ENCODE peak calls at places on chromosomes 16 and 17, in six cellular contexts. One of them, this sample, is unnamed.

GRCh38 chr16:21265104-21265825 is 12.8 kb downstream of the CRYM start:
- DNase-seq in IMR-90: no peak
- DNase-seq in hepatocyte: no peak
- DNase-seq in osteoblast: no peak
- DNase-seq in HCT116: no peak
- DNase-seq in fibroblast of lung: no peak
- DNase-seq in this sample: no peak

GRCh38 chr17:21164226-21165019 is 37.7 kb downstream of the DHRS7B start:
- DNase-seq in IMR-90: no peak
- DNase-seq in hepatocyte: no peak
- DNase-seq in osteoblast: no peak
- DNase-seq in HCT116: no peak
- DNase-seq in fibroblast of lung: no peak
- DNase-seq in this sample: no peak

GRCh38 chr17:43337684-43338428 is 60.9 kb upstream of the ARL4D start:
- DNase-seq in IMR-90: no peak
- DNase-seq in hepatocyte: no peak
- DNase-seq in osteoblast: peak
- DNase-seq in HCT116: no peak
- DNase-seq in fibroblast of lung: no peak
- DNase-seq in this sample: no peak

GRCh38 chr17:45319239-45319703 is 2.5 kb upstream of the MAP3K14 start:
- DNase-seq in IMR-90: peak
- DNase-seq in hepatocyte: peak
- DNase-seq in osteoblast: peak
- DNase-seq in HCT116: peak
- DNase-seq in fibroblast of lung: peak
- DNase-seq in this sample: peak

GRCh38 chr17:81032641-81033422 is 2.1 kb upstream of the BAIAP2 start:
- DNase-seq in IMR-90: no peak
- DNase-seq in hepatocyte: no peak
- DNase-seq in osteoblast: peak
- DNase-seq in HCT116: no peak
- DNase-seq in fibroblast of lung: no peak
- DNase-seq in this sample: no peak

GRCh38 chr17:80513892-80514291 is 30.7 kb upstream of the RPTOR start:
- DNase-seq in IMR-90: peak
- DNase-seq in hepatocyte: no peak
- DNase-seq in osteoblast: peak
- DNase-seq in HCT116: no peak
- DNase-seq in fibroblast of lung: peak
- DNase-seq in this sample: peak

GRCh38 chr16:6803171-6803570 is 529.5 kb upstream of the RBFOX1 start:
- DNase-seq in IMR-90: no peak
- DNase-seq in hepatocyte: no peak
- DNase-seq in osteoblast: no peak
- DNase-seq in HCT116: no peak
- DNase-seq in fibroblast of lung: no peak
- DNase-seq in this sample: no peak

GRCh38 chr17:2379489-2380224 is 21.2 kb downstream of the MNT start:
- DNase-seq in IMR-90: no peak
- DNase-seq in hepatocyte: no peak
- DNase-seq in osteoblast: no peak
- DNase-seq in HCT116: no peak
- DNase-seq in fibroblast of lung: no peak
- DNase-seq in this sample: no peak

GRCh38 chr16:53282975-53283946 is 151.0 kb upstream of the RBL2 start:
- DNase-seq in IMR-90: peak
- DNase-seq in hepatocyte: peak
- DNase-seq in osteoblast: no peak
- DNase-seq in HCT116: peak
- DNase-seq in fibroblast of lung: peak
- DNase-seq in this sample: peak

GRCh38 chr16:78764478-78764877 is 665.0 kb downstream of the WWOX start:
- DNase-seq in IMR-90: no peak
- DNase-seq in hepatocyte: no peak
- DNase-seq in osteoblast: no peak
- DNase-seq in HCT116: no peak
- DNase-seq in fibroblast of lung: no peak
- DNase-seq in this sample: no peak

GRCh38 chr17:43953746-43954145 is at the start of gene PYY:
- DNase-seq in IMR-90: no peak
- DNase-seq in hepatocyte: no peak
- DNase-seq in osteoblast: no peak
- DNase-seq in HCT116: no peak
- DNase-seq in fibroblast of lung: no peak
- DNase-seq in this sample: no peak

GRCh38 chr16:54679531-54679930 is 251.1 kb upstream of the IRX5 start:
- DNase-seq in IMR-90: no peak
- DNase-seq in hepatocyte: no peak
- DNase-seq in osteoblast: no peak
- DNase-seq in HCT116: no peak
- DNase-seq in fibroblast of lung: no peak
- DNase-seq in this sample: no peak

DNA sequence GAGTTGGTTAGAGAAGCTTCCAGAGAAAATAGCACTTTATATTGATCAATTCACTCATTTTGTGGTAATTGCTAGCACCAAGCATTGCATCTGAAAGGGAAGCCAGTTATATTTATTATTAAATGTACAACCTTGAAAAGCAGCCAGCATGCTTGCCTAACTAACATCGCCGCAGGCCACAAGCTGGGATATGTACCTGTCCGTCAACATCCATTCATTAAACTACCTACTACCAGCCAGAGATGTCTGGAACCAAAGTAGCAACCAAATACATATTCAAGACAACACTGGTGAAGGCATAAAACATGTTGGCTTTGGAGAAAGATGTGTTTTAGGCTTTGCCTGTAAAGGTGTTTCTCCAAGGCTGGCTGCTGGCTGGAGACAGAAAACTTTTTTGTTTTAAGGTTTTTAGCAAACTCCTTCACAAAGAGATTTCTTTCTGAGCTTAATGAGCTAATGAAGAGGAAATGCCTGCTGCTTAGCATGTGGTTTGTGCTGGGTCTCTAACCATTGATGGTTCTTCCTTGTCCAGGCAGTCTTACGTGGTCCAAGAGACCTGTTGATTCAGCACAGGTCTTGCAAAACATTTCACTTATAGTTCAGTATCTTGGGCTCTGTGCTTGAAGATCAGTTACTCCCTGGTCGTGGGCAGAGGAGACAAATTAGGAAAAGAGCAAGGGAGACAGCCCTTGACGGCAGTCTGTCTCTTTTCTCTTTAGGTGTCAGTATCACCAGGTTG is 3.1 kb downstream of the ITPRIPL2 start:
- DNase-seq in IMR-90: peak
- DNase-seq in hepatocyte: no peak
- DNase-seq in osteoblast: no peak
- DNase-seq in HCT116: no peak
- DNase-seq in fibroblast of lung: peak
- DNase-seq in this sample: peak
- H3K4me2 ChIP-seq in IMR-90: peak
- H3K4me2 ChIP-seq in hepatocyte: peak
- H3K4me2 ChIP-seq in osteoblast: peak
- H3K4me2 ChIP-seq in HCT116: peak
- H3K4me2 ChIP-seq in fibroblast of lung: peak
- H3K4me2 ChIP-seq in this sample: peak

DNA sequence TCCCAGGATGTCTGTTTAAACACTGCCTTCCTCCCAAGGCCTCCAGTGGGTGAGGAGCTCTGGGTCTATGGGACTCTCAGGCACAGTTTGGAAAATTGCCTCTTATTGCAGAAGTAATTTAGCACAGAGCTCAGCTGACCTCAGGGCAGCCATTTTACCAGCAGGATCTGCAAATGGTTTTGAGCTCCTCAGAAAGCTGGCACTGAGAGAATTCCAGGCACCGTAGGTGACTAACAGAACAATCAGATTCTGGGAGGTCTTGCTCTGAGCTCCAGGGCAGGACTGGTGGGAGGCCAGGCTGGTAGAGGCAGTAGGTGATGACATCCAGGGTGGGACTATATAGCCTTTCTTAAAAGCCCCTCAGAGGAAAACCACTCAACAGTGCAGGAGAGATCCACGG is 17.3 kb upstream of the C16orf74 start:
- DNase-seq in IMR-90: no peak
- DNase-seq in hepatocyte: no peak
- DNase-seq in osteoblast: peak
- DNase-seq in HCT116: no peak
- DNase-seq in fibroblast of lung: no peak
- DNase-seq in this sample: no peak
- H3K27ac ChIP-seq in IMR-90: no peak
- H3K27ac ChIP-seq in hepatocyte: no peak
- H3K27ac ChIP-seq in osteoblast: peak
- H3K27ac ChIP-seq in HCT116: peak
- H3K27ac ChIP-seq in fibroblast of lung: no peak
- H3K27ac ChIP-seq in this sample: no peak

GRCh38 chr17:82864721-82865240 is 25.0 kb upstream of the ZNF750 start:
- DNase-seq in IMR-90: no peak
- DNase-seq in hepatocyte: no peak
- DNase-seq in osteoblast: peak
- DNase-seq in HCT116: no peak
- DNase-seq in fibroblast of lung: no peak
- DNase-seq in this sample: no peak
- H3K4me3 ChIP-seq in IMR-90: no peak
- H3K4me3 ChIP-seq in hepatocyte: no peak
- H3K4me3 ChIP-seq in osteoblast: no peak
- H3K4me3 ChIP-seq in HCT116: no peak
- H3K4me3 ChIP-seq in fibroblast of lung: no peak
- H3K4me3 ChIP-seq in this sample: no peak

DNA sequence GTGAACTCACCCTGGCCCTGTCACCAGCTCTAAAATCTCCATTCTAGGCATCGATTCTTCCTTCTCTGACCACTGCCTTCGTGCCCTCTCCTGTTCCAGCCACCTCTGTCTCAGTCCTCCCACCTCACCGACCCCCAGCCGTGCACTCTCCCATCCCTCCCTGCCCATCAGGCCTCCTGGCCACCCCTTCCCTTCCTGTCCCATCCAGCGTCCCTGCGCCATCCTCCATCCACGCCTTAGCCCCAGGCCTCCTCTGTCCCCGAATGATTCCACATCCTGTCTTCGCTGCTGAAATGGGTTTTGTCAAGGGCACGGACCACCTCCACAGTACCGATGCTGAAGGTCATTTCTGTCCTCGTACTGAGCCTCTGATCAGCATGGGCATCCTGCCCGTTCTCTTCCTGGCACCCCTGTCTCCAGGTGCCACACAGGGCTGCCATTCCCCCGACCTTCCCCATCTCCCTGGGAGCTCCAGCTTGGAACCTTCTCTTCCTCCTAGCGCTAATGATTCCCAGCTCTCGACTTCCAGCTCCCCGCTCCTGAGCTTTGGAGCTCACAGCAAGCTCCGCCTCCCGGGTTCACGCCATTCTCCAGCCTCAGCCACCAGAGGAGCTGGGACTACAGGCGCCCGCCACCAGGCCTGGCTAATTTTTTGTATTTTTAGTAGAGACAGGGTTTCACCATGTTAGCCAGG is 2.6 kb downstream of the TRIM65 start:
- DNase-seq in IMR-90: no peak
- DNase-seq in hepatocyte: no peak
- DNase-seq in osteoblast: peak
- DNase-seq in HCT116: no peak
- DNase-seq in fibroblast of lung: no peak
- DNase-seq in this sample: no peak
- H3K4me2 ChIP-seq in IMR-90: no peak
- H3K4me2 ChIP-seq in hepatocyte: no peak
- H3K4me2 ChIP-seq in osteoblast: no peak
- H3K4me2 ChIP-seq in HCT116: no peak
- H3K4me2 ChIP-seq in fibroblast of lung: no peak
- H3K4me2 ChIP-seq in this sample: no peak

GRCh38 chr17:77177002-77177401 is 36.2 kb downstream of the SEC14L1 start:
- DNase-seq in IMR-90: no peak
- DNase-seq in hepatocyte: no peak
- DNase-seq in osteoblast: no peak
- DNase-seq in HCT116: no peak
- DNase-seq in fibroblast of lung: no peak
- DNase-seq in this sample: no peak
- H3K27ac ChIP-seq in IMR-90: no peak
- H3K27ac ChIP-seq in hepatocyte: peak
- H3K27ac ChIP-seq in osteoblast: no peak
- H3K27ac ChIP-seq in HCT116: no peak
- H3K27ac ChIP-seq in fibroblast of lung: no peak
- H3K27ac ChIP-seq in this sample: no peak

DNA sequence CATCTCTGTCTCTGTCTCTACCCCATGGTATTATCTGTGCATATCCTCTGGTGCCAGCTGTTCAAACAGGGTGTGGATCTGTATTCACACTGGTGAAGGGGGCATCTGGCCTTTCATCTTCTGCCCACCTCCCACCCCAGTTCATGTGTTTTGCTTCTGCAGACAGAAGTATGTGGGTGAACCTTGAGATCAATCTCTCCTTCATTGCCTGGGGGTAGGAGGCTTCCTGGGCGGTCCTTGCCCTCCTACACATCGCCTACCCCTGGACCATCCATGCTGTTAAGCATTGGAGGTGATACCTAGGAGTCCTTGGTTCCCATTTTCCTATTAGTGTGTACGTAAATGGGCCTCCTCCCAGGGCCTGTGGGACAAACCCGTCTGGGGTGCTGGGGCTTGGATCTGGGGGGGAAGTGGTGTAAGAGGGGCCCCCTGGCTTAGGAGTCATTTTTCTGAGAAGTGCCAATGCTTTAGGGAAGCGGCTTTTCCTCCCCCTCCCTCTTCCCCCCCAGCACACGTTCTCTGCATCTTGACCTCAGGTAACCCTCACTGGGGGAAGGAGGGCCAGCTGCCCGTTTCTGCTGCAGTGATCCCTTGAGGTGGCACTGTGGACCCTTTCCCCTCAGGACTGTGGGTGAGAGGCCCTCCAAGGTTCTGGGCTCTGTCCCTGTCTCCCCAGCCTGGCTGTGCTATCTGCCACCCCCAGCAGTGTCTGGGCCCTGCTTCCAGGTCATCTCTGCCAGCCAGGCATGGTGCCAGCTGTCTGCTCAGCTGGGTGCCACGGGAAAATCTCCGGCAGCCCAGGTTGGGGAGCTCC is 21.2 kb downstream of the RARA start:
- DNase-seq in IMR-90: no peak
- DNase-seq in hepatocyte: no peak
- DNase-seq in osteoblast: peak
- DNase-seq in HCT116: no peak
- DNase-seq in fibroblast of lung: no peak
- DNase-seq in this sample: no peak
- H3K4me3 ChIP-seq in IMR-90: no peak
- H3K4me3 ChIP-seq in hepatocyte: no peak
- H3K4me3 ChIP-seq in osteoblast: no peak
- H3K4me3 ChIP-seq in HCT116: no peak
- H3K4me3 ChIP-seq in fibroblast of lung: no peak
- H3K4me3 ChIP-seq in this sample: no peak